ENCODE peak calls at places on chromosomes 6 and 20, in four cellular contexts. L is bronchial epithelial cell, N is nephron progenitor cell, C is GM12878. X is an unnamed sample.

GRCh38 chr6:106448000-106448426 is 87.5 kb downstream of the CRYBG1 start:
- DNase-seq in L (no peak), N (no peak), C (peak; percentile 11), X (no peak)

GRCh38 chr6:79338493-79338892 is 104.0 kb upstream of the HMGN3 start:
- DNase-seq in L (no peak), N (no peak), C (no peak), X (no peak)

GRCh38 chr20:24828992-24829648 is 119.9 kb upstream of the CST7 start:
- DNase-seq in L (no peak), N (no peak), C (no peak), X (no peak)

GRCh38 chr20:45908086-45908485 is 3.9 kb downstream of the PLTP start:
- DNase-seq in L (no peak), N (no peak), C (no peak), X (no peak)

GRCh38 chr20:40900816-40901215 is 127.8 kb upstream of the TOP1 start:
- DNase-seq in L (no peak), N (no peak), C (no peak), X (no peak)

GRCh38 chr6:83221886-83222479 is 28.8 kb downstream of the RWDD2A start:
- DNase-seq in L (peak; percentile 52), N (no peak), C (no peak), X (no peak)

GRCh38 chr6:150937126-150937906 is 71.8 kb downstream of the MTHFD1L start:
- DNase-seq in L (no peak), N (peak; percentile 28), C (no peak), X (no peak)

GRCh38 chr6:160462551-160463109 is 114.5 kb downstream of the SLC22A3 start:
- DNase-seq in L (peak; percentile 85), N (no peak), C (peak; percentile 69), X (no peak)

GRCh38 chr6:169253745-169254238 is at the start of gene THBS2:
- DNase-seq in L (peak; percentile 44), N (peak; percentile 52), C (no peak), X (no peak)

GRCh38 chr6:138025528-138025941 is 81.7 kb downstream of the PERP start:
- DNase-seq in L (no peak), N (no peak), C (no peak), X (no peak)

GRCh38 chr6:130625825-130626500 is 201.2 kb upstream of the SMLR1 start:
- DNase-seq in L (no peak), N (no peak), C (peak; percentile 53), X (no peak)

GRCh38 chr6:16594849-16595248 is 166.4 kb downstream of the ATXN1 start:
- DNase-seq in L (no peak), N (no peak), C (no peak), X (no peak)

GRCh38 chr6:170106906-170107525 is 183.9 kb downstream of the DLL1 start:
- DNase-seq in L (no peak), N (no peak), C (no peak), X (no peak)

GRCh38 chr20:44745560-44746366 is at the start of gene KCNK15:
- DNase-seq in L (no peak), N (peak; percentile 62), C (no peak), X (no peak)

GRCh38 chr20:750801-751200 is 17.5 kb downstream of the SLC52A3 start:
- DNase-seq in L (no peak), N (no peak), C (no peak), X (no peak)

GRCh38 chr6:39347201-39347600 is 24.7 kb upstream of the KCNK16 start:
- DNase-seq in L (no peak), N (no peak), C (no peak), X (no peak)

GRCh38 chr6:169725270-169726048 is 1.2 kb upstream of the PHF10 start:
- DNase-seq in L (peak; percentile 66), N (peak; percentile 58), C (no peak), X (no peak)

GRCh38 chr20:36018208-36018988 is 50.0 kb downstream of the CNBD2 start:
- DNase-seq in L (no peak), N (no peak), C (no peak), X (no peak)

GRCh38 chr20:51803157-51803854 is 985 bp upstream of the SALL4 start:
- DNase-seq in L (peak; percentile 21), N (no peak), C (no peak), X (no peak)

GRCh38 chr6:24936641-24937317 is 1.0 kb upstream of the RIPOR2 start:
- DNase-seq in L (peak; percentile 55), N (no peak), C (peak; percentile 96), X (no peak)

GRCh38 chr6:32854376-32855178 is 585 bp downstream of the PSMB9 start:
- DNase-seq in L (no peak), N (no peak), C (no peak), X (no peak)

GRCh38 chr20:39880890-39881289 is 808.1 kb downstream of the MAFB start:
- DNase-seq in L (peak; percentile 87), N (no peak), C (no peak), X (no peak)
- TF ChIP-seq CTCF in L (peak; percentile 56), N (no peak), C (peak; percentile 20), X (no peak)

GRCh38 chr6:31403283-31403989 is at the start of gene MICA:
- DNase-seq in L (peak; percentile 86), N (peak; percentile 89), C (no peak), X (no peak)
- TF ChIP-seq CTCF in L (no peak), N (no peak), C (no peak), X (no peak)

DNA sequence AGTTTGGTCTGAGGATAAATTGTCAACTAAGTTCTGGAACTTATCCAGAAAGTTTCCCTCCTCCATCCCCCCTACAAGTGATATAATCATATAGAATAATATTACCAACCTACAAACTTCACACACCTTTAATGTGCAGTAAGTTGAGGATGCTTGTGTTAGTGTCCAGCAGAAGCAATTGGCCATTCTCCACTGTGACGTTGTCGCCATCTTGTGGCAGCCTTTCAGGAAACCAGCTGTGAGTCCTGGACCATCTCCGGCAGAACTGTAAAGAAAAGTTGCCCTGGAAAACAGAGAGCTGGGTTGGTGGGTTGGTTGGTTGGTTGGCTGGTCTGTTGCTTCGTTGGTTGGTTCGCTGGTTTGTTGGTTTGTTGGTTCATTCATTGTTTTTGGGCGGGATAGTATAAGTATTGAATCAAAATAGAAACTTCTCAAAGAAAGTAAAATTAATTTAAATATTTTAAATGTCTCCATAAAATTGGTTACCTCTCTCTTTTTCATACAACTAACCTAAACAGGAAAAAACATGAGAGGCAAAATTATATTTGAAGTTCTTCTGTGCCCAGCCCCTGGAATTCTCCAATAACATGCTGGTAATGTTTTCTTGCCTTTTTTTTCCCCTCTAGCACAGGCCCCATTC is 127.5 kb downstream of the PKHD1 start:
- DNase-seq in L (peak; percentile 69), N (peak; percentile 83), C (peak; percentile 38), X (no peak)
- TF ChIP-seq CTCF in L (peak; percentile 91), N (peak; percentile 69), C (peak; percentile 85), X (peak; percentile 95)

GRCh38 chr20:57473246-57474042 is 51.5 kb downstream of the CTCFL start:
- DNase-seq in L (peak; percentile 7), N (no peak), C (peak; percentile 68), X (peak; percentile 7)
- TF ChIP-seq CTCF in L (no peak), N (no peak), C (peak; percentile 10), X (no peak)